ENCODE peak calls at places on chromosomes 11 and 22, in five cellular contexts. One of them, this sample, is unnamed.

GRCh38 chr11:117849781-117850414 is 25.4 kb upstream of the FXYD2 start:
- DNase-seq in heart left ventricle: no peak
- DNase-seq in tibial nerve: no peak
- DNase-seq in endothelial cell of umbilical vein: no peak
- DNase-seq in transverse colon: no peak
- DNase-seq in this sample: no peak

GRCh38 chr22:49546811-49547585 is 280.7 kb downstream of the BRD1 start:
- DNase-seq in heart left ventricle: no peak
- DNase-seq in tibial nerve: no peak
- DNase-seq in endothelial cell of umbilical vein: no peak
- DNase-seq in transverse colon: no peak
- DNase-seq in this sample: no peak

GRCh38 chr11:102382384-102382783 is 35.4 kb downstream of the BIRC2 start:
- DNase-seq in heart left ventricle: no peak
- DNase-seq in tibial nerve: no peak
- DNase-seq in endothelial cell of umbilical vein: peak; percentile 80
- DNase-seq in transverse colon: no peak
- DNase-seq in this sample: no peak

GRCh38 chr11:6606471-6607189 is 3.1 kb downstream of the ILK start:
- DNase-seq in heart left ventricle: peak; percentile 95
- DNase-seq in tibial nerve: peak; percentile 92
- DNase-seq in endothelial cell of umbilical vein: peak; percentile 95
- DNase-seq in transverse colon: peak; percentile 90
- DNase-seq in this sample: peak; percentile 95

GRCh38 chr11:68099057-68099456 is 22.1 kb downstream of the CHKA start:
- DNase-seq in heart left ventricle: no peak
- DNase-seq in tibial nerve: no peak
- DNase-seq in endothelial cell of umbilical vein: no peak
- DNase-seq in transverse colon: no peak
- DNase-seq in this sample: no peak

GRCh38 chr22:41256898-41257260 is 16.1 kb upstream of the CHADL start:
- DNase-seq in heart left ventricle: no peak
- DNase-seq in tibial nerve: no peak
- DNase-seq in endothelial cell of umbilical vein: peak; percentile 53
- DNase-seq in transverse colon: no peak
- DNase-seq in this sample: no peak

GRCh38 chr11:26276798-26277424 is 55.0 kb upstream of the ANO3 start:
- DNase-seq in heart left ventricle: peak; percentile 32
- DNase-seq in tibial nerve: peak; percentile 21
- DNase-seq in endothelial cell of umbilical vein: peak; percentile 87
- DNase-seq in transverse colon: peak; percentile 42
- DNase-seq in this sample: no peak

GRCh38 chr11:114066046-114066648 is 6.6 kb downstream of the ZBTB16 start:
- DNase-seq in heart left ventricle: no peak
- DNase-seq in tibial nerve: no peak
- DNase-seq in endothelial cell of umbilical vein: no peak
- DNase-seq in transverse colon: no peak
- DNase-seq in this sample: no peak

GRCh38 chr11:106889718-106890117 is 128.6 kb downstream of the GUCY1A2 start:
- DNase-seq in heart left ventricle: no peak
- DNase-seq in tibial nerve: no peak
- DNase-seq in endothelial cell of umbilical vein: no peak
- DNase-seq in transverse colon: no peak
- DNase-seq in this sample: no peak

GRCh38 chr22:44669725-44670027 is 32.3 kb upstream of the PRR5 start:
- DNase-seq in heart left ventricle: no peak
- DNase-seq in tibial nerve: no peak
- DNase-seq in endothelial cell of umbilical vein: no peak
- DNase-seq in transverse colon: no peak
- DNase-seq in this sample: no peak

GRCh38 chr11:122149232-122149631 is 33.2 kb upstream of the BLID start:
- DNase-seq in heart left ventricle: no peak
- DNase-seq in tibial nerve: no peak
- DNase-seq in endothelial cell of umbilical vein: no peak
- DNase-seq in transverse colon: no peak
- DNase-seq in this sample: no peak

GRCh38 chr22:23753371-23753770 is 854 bp downstream of the VPREB3 start:
- DNase-seq in heart left ventricle: no peak
- DNase-seq in tibial nerve: no peak
- DNase-seq in endothelial cell of umbilical vein: no peak
- DNase-seq in transverse colon: no peak
- DNase-seq in this sample: no peak

GRCh38 chr11:129223701-129224149 is 31.6 kb upstream of the ARHGAP32 start:
- DNase-seq in heart left ventricle: no peak
- DNase-seq in tibial nerve: no peak
- DNase-seq in endothelial cell of umbilical vein: no peak
- DNase-seq in transverse colon: no peak
- DNase-seq in this sample: no peak

GRCh38 chr22:32142600-32142999 is 16.5 kb downstream of the C22orf42 start:
- DNase-seq in heart left ventricle: no peak
- DNase-seq in tibial nerve: no peak
- DNase-seq in endothelial cell of umbilical vein: no peak
- DNase-seq in transverse colon: no peak
- DNase-seq in this sample: no peak

GRCh38 chr11:116226731-116227130 is 546.1 kb downstream of the BUD13 start:
- DNase-seq in heart left ventricle: no peak
- DNase-seq in tibial nerve: no peak
- DNase-seq in endothelial cell of umbilical vein: no peak
- DNase-seq in transverse colon: no peak
- DNase-seq in this sample: no peak

GRCh38 chr11:111941963-111942362 is 4.8 kb downstream of the DIXDC1 start:
- DNase-seq in heart left ventricle: peak; percentile 74
- DNase-seq in tibial nerve: no peak
- DNase-seq in endothelial cell of umbilical vein: no peak
- DNase-seq in transverse colon: no peak
- DNase-seq in this sample: no peak

GRCh38 chr11:88345408-88345807 is 7.9 kb upstream of the CTSC start:
- DNase-seq in heart left ventricle: no peak
- DNase-seq in tibial nerve: no peak
- DNase-seq in endothelial cell of umbilical vein: no peak
- DNase-seq in transverse colon: no peak
- DNase-seq in this sample: no peak

GRCh38 chr22:42439821-42440674 is 7.8 kb upstream of the NFAM1 start:
- DNase-seq in heart left ventricle: no peak
- DNase-seq in tibial nerve: no peak
- DNase-seq in endothelial cell of umbilical vein: peak; percentile 44
- DNase-seq in transverse colon: no peak
- DNase-seq in this sample: no peak

GRCh38 chr11:100923555-100923954 is 206.1 kb downstream of the PGR start:
- DNase-seq in heart left ventricle: no peak
- DNase-seq in tibial nerve: no peak
- DNase-seq in endothelial cell of umbilical vein: no peak
- DNase-seq in transverse colon: no peak
- DNase-seq in this sample: no peak

GRCh38 chr22:37343863-37344734 is 61.8 kb downstream of the CYTH4 start:
- DNase-seq in heart left ventricle: no peak
- DNase-seq in tibial nerve: no peak
- DNase-seq in endothelial cell of umbilical vein: no peak
- DNase-seq in transverse colon: no peak
- DNase-seq in this sample: no peak

GRCh38 chr11:68550485-68550817 is 89.9 kb downstream of the PPP6R3 start:
- DNase-seq in heart left ventricle: peak; percentile 43
- DNase-seq in tibial nerve: no peak
- DNase-seq in endothelial cell of umbilical vein: peak; percentile 79
- DNase-seq in transverse colon: no peak
- DNase-seq in this sample: no peak

GRCh38 chr22:22666307-22667091 is 22.1 kb downstream of the GGTLC2 start:
- DNase-seq in heart left ventricle: no peak
- DNase-seq in tibial nerve: no peak
- DNase-seq in endothelial cell of umbilical vein: peak; percentile 10
- DNase-seq in transverse colon: peak; percentile 60
- DNase-seq in this sample: no peak

GRCh38 chr11:70697701-70698100 is 299.4 kb downstream of the CTTN start:
- DNase-seq in heart left ventricle: no peak
- DNase-seq in tibial nerve: no peak
- DNase-seq in endothelial cell of umbilical vein: no peak
- DNase-seq in transverse colon: no peak
- DNase-seq in this sample: no peak

GRCh38 chr11:124535552-124536232 is 7.8 kb downstream of the OR8B12 start:
- DNase-seq in heart left ventricle: no peak
- DNase-seq in tibial nerve: no peak
- DNase-seq in endothelial cell of umbilical vein: no peak
- DNase-seq in transverse colon: no peak
- DNase-seq in this sample: no peak

GRCh38 chr11:68125164-68125563 is 4.0 kb upstream of the CHKA start:
- DNase-seq in heart left ventricle: no peak
- DNase-seq in tibial nerve: no peak
- DNase-seq in endothelial cell of umbilical vein: no peak
- DNase-seq in transverse colon: no peak
- DNase-seq in this sample: no peak

GRCh38 chr11:69300124-69301032 is 6.4 kb downstream of the MYEOV start:
- DNase-seq in heart left ventricle: no peak
- DNase-seq in tibial nerve: no peak
- DNase-seq in endothelial cell of umbilical vein: no peak
- DNase-seq in transverse colon: no peak
- DNase-seq in this sample: no peak

GRCh38 chr11:110065189-110065588 is 28.0 kb upstream of the ZC3H12C start:
- DNase-seq in heart left ventricle: no peak
- DNase-seq in tibial nerve: no peak
- DNase-seq in endothelial cell of umbilical vein: no peak
- DNase-seq in transverse colon: no peak
- DNase-seq in this sample: no peak

DNA sequence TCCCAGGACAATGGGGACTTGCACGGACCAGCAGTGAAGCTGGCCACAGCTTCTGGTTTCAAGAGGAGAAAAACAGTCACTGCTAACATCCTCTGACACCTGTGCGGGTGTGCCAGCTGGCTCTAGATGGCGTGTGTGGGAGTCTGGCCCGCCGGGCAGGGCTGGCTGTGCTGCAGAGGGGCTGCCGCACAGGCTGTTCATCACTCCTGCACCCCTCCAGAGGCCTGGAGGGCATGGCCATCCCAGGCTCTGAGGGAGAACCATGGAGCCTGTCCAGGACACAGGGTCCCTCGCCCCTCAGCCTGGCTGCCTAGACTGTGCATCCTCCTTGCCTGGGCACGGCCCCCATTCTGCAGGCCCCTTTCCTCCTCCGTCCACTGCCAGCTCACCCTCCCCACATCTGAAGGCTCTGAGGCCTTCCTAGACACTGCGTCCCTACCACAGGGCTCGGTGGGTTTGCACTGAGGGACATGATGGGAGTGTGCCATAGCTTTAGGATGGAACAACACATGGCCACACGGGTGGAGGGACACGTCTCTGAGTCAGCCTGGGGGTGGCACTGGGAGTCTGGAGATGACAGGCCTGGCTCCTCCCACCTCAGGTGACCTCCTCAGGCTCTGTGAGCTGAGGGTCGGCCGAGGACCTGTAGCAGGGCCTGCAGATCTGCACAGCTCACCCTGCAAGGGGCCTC is 42.1 kb upstream of the GNB1L start:
- DNase-seq in heart left ventricle: no peak
- DNase-seq in tibial nerve: no peak
- DNase-seq in endothelial cell of umbilical vein: no peak
- DNase-seq in transverse colon: no peak
- DNase-seq in this sample: no peak
- TF ChIP-seq CTCF in heart left ventricle: no peak
- TF ChIP-seq CTCF in tibial nerve: no peak
- TF ChIP-seq CTCF in endothelial cell of umbilical vein: no peak
- TF ChIP-seq CTCF in transverse colon: no peak
- TF ChIP-seq CTCF in this sample: no peak

GRCh38 chr11:65126624-65127274 is 4.6 kb downstream of the MRPL49 start:
- DNase-seq in heart left ventricle: peak; percentile 14
- DNase-seq in tibial nerve: no peak
- DNase-seq in endothelial cell of umbilical vein: no peak
- DNase-seq in transverse colon: no peak
- DNase-seq in this sample: no peak
- TF ChIP-seq POLR2A in heart left ventricle: no peak
- TF ChIP-seq POLR2A in tibial nerve: no peak
- TF ChIP-seq POLR2A in endothelial cell of umbilical vein: no peak
- TF ChIP-seq POLR2A in transverse colon: no peak
- TF ChIP-seq POLR2A in this sample: no peak

GRCh38 chr11:62556102-62556871 is 9.7 kb upstream of the AHNAK start:
- DNase-seq in heart left ventricle: peak; percentile 94
- DNase-seq in tibial nerve: peak; percentile 88
- DNase-seq in endothelial cell of umbilical vein: peak; percentile 94
- DNase-seq in transverse colon: peak; percentile 90
- DNase-seq in this sample: peak; percentile 97

GRCh38 chr11:62558669-62559068 is 12.1 kb upstream of the AHNAK start:
- DNase-seq in heart left ventricle: no peak
- DNase-seq in tibial nerve: no peak
- DNase-seq in endothelial cell of umbilical vein: no peak
- DNase-seq in transverse colon: no peak
- DNase-seq in this sample: no peak

GRCh38 chr11:62559204-62559603 is 12.6 kb upstream of the AHNAK start:
- DNase-seq in heart left ventricle: no peak
- DNase-seq in tibial nerve: no peak
- DNase-seq in endothelial cell of umbilical vein: no peak
- DNase-seq in transverse colon: no peak
- DNase-seq in this sample: no peak

GRCh38 chr11:62556872-62557631 is 10.4 kb upstream of the AHNAK start:
- DNase-seq in heart left ventricle: no peak
- DNase-seq in tibial nerve: no peak
- DNase-seq in endothelial cell of umbilical vein: no peak
- DNase-seq in transverse colon: peak; percentile 58
- DNase-seq in this sample: no peak

DNA sequence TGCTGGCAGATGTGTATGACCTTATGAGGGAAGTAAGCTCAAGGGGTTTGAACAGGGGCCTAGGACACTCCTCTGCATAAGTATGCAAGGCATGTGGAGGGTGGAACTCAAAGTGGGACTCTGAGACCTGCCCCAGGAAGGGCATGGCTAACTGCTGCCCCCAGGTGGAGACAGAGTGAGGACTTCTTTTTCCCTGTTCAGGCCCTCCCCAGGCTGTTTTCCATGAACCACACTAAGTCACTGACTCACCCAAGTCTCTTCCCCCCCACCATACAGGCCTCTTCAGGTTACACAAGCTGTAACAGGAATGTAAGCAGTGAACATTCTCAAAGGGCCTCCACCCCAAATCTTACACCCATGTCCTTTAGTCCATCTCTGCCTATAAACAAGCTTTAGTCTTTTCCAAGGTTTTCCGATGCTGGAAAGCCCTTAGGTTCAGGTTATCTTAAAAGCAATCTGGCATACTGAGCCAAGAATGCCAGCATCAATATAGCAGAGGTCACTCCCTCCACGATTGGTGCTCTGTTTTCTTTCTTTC is 13.1 kb downstream of the EEF1G start:
- DNase-seq in heart left ventricle: peak; percentile 88
- DNase-seq in tibial nerve: peak; percentile 79
- DNase-seq in endothelial cell of umbilical vein: peak; percentile 95
- DNase-seq in transverse colon: peak; percentile 94
- DNase-seq in this sample: no peak
- H3K4me1 ChIP-seq in heart left ventricle: peaks cover 29% of the 10 kb centered on the region
- H3K4me1 ChIP-seq in tibial nerve: peaks cover 29% of the 10 kb centered on the region
- H3K4me1 ChIP-seq in endothelial cell of umbilical vein: peaks cover 33% of the 10 kb centered on the region
- H3K4me1 ChIP-seq in transverse colon: peaks cover 39% of the 10 kb centered on the region
- H3K4me1 ChIP-seq in this sample: peaks cover 58% of the 10 kb centered on the region

GRCh38 chr11:28674432-28675076 is 566.4 kb downstream of the METTL15 start:
- DNase-seq in heart left ventricle: no peak
- DNase-seq in tibial nerve: no peak
- DNase-seq in endothelial cell of umbilical vein: peak; percentile 8
- DNase-seq in transverse colon: no peak
- DNase-seq in this sample: no peak
- TF ChIP-seq CTCF in heart left ventricle: peak; percentile 10
- TF ChIP-seq CTCF in tibial nerve: no peak
- TF ChIP-seq CTCF in endothelial cell of umbilical vein: peak; percentile 37
- TF ChIP-seq CTCF in transverse colon: peak; percentile 3
- TF ChIP-seq CTCF in this sample: no peak